ENCODE peak calls at places on chromosome 5, in five cellular contexts. W, F, M, Q and R are unnamed samples.
A peak's percentile ranks its signal among the peaks of the same experiment; 100 is the strongest.

GRCh38 chr5:125415126-125415525 is 668.7 kb upstream of the ZNF608 start:
- DNase-seq in W (no peak), F (no peak), M (no peak), Q (no peak), R (no peak)

GRCh38 chr5:143657814-143658395 is 154.1 kb upstream of the HMHB1 start:
- DNase-seq in W (peak; percentile 72), F (no peak), M (no peak), Q (no peak), R (no peak)

GRCh38 chr5:142548739-142549275 is 137.1 kb downstream of the FGF1 start:
- DNase-seq in W (peak; percentile 87), F (peak; percentile 91), M (peak; percentile 87), Q (peak; percentile 24), R (peak; percentile 93)

GRCh38 chr5:172492097-172492840 is 37.9 kb upstream of the SH3PXD2B start:
- DNase-seq in W (no peak), F (no peak), M (no peak), Q (no peak), R (no peak)

GRCh38 chr5:72539726-72540125 is 32.5 kb upstream of the ZNF366 start:
- DNase-seq in W (no peak), F (no peak), M (no peak), Q (no peak), R (no peak)

GRCh38 chr5:103849934-103850333 is 287.3 kb upstream of the NUDT12 start:
- DNase-seq in W (peak; percentile 98), F (no peak), M (no peak), Q (no peak), R (peak; percentile 73)

GRCh38 chr5:4737868-4738267 is 402.3 kb upstream of the ADAMTS16 start:
- DNase-seq in W (no peak), F (no peak), M (no peak), Q (no peak), R (no peak)

GRCh38 chr5:163574477-163575440 is 69.3 kb downstream of the MAT2B start:
- DNase-seq in W (no peak), F (no peak), M (peak; percentile 26), Q (no peak), R (no peak)

GRCh38 chr5:590343-590742 is 21.8 kb upstream of the CEP72 start:
- DNase-seq in W (no peak), F (no peak), M (no peak), Q (no peak), R (no peak)

GRCh38 chr5:108900668-108901067 is 153.0 kb downstream of the FER start:
- DNase-seq in W (peak; percentile 70), F (no peak), M (no peak), Q (no peak), R (no peak)

GRCh38 chr5:125526940-125527339 is 780.5 kb upstream of the ZNF608 start:
- DNase-seq in W (no peak), F (no peak), M (no peak), Q (no peak), R (no peak)

GRCh38 chr5:40827479-40827977 is 7.5 kb downstream of the RPL37 start:
- DNase-seq in W (no peak), F (no peak), M (no peak), Q (no peak), R (no peak)

GRCh38 chr5:62000646-62001045 is 305.4 kb upstream of the KIF2A start:
- DNase-seq in W (no peak), F (no peak), M (peak; percentile 54), Q (no peak), R (no peak)

GRCh38 chr5:10844016-10844415 is 83.0 kb upstream of the DAP start:
- DNase-seq in W (no peak), F (no peak), M (no peak), Q (no peak), R (no peak)

GRCh38 chr5:168434746-168435321 is 51.4 kb upstream of the RARS1 start:
- DNase-seq in W (no peak), F (no peak), M (no peak), Q (no peak), R (no peak)

GRCh38 chr5:165928971-165929370 is 2362.5 kb upstream of the WWC1 start:
- DNase-seq in W (peak; percentile 1), F (no peak), M (no peak), Q (no peak), R (no peak)

GRCh38 chr5:119386945-119387344 is 31.1 kb downstream of the TNFAIP8 start:
- DNase-seq in W (no peak), F (no peak), M (no peak), Q (no peak), R (no peak)

GRCh38 chr5:35404701-35405100 is 174.4 kb upstream of the PRLR start:
- DNase-seq in W (no peak), F (no peak), M (no peak), Q (no peak), R (no peak)

GRCh38 chr5:167511-167910 is 23.8 kb upstream of the LRRC14B start:
- DNase-seq in W (no peak), F (no peak), M (no peak), Q (no peak), R (no peak)

GRCh38 chr5:29389993-29390392 is 1803.5 kb upstream of the CDH6 start:
- DNase-seq in W (no peak), F (no peak), M (no peak), Q (no peak), R (no peak)

GRCh38 chr5:52356311-52356918 is 431.3 kb upstream of the ITGA1 start:
- DNase-seq in W (peak; percentile 33), F (peak; percentile 40), M (peak; percentile 25), Q (peak; percentile 54), R (no peak)

GRCh38 chr5:34685485-34686197 is 29.5 kb downstream of the RAI14 start:
- DNase-seq in W (peak; percentile 52), F (peak; percentile 81), M (no peak), Q (no peak), R (no peak)

GRCh38 chr5:40428129-40428528 is 251.6 kb upstream of the PTGER4 start:
- DNase-seq in W (peak; percentile 67), F (no peak), M (no peak), Q (no peak), R (no peak)

GRCh38 chr5:181260720-181261319 is at the start of gene TRIM52:
- DNase-seq in W (peak; percentile 94), F (peak; percentile 97), M (peak; percentile 88), Q (peak; percentile 96), R (peak; percentile 89)

GRCh38 chr5:139422307-139422893 is 16.9 kb downstream of the DNAJC18 start:
- DNase-seq in W (peak; percentile 76), F (peak; percentile 69), M (peak; percentile 74), Q (peak; percentile 82), R (peak; percentile 48)

GRCh38 chr5:136906545-136906944 is 541.2 kb upstream of the TRPC7 start:
- DNase-seq in W (peak; percentile 84), F (no peak), M (no peak), Q (no peak), R (no peak)

GRCh38 chr5:67353500-67353931 is 156.9 kb upstream of the CD180 start:
- DNase-seq in W (no peak), F (no peak), M (no peak), Q (no peak), R (no peak)

DNA sequence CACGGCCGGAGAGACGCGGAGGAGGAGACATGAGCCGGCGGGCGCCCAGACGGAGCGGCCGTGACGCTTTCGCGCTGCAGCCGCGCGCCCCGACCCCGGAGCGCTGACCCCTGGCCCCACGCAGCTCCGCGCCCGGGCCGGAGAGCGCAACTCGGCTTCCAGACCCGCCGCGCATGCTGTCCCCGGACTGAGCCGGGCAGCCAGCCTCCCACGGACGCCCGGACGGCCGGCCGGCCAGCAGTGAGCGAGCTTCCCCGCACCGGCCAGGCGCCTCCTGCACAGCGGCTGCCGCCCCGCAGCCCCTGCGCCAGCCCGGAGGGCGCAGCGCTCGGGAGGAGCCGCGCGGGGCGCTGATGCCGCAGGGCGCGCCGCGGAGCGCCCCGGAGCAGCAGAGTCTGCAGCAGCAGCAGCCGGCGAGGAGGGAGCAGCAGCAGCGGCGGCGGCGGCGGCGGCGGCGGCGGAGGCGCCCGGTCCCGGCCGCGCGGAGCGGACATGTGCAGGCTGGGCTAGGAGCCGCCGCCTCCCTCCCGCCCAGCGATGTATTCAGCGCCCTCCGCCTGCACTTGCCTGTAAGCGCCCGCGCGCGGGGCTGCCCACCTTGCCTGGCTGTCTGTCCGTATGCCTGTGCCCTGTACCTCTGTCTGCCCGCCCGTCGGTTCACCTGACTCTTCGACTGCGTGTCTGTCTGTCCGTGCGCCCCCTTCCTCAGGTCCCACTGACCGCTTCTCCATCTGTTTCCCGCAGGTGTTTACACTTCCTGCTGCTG is 399 bp downstream of the FGF18 start:
- DNase-seq in W (no peak), F (peak; percentile 87), M (peak; percentile 76), Q (peak; percentile 11), R (no peak)
- TF ChIP-seq EZH2phosphoT487 in W (no peak), F (no peak), M (no peak), Q (no peak), R (no peak)

DNA sequence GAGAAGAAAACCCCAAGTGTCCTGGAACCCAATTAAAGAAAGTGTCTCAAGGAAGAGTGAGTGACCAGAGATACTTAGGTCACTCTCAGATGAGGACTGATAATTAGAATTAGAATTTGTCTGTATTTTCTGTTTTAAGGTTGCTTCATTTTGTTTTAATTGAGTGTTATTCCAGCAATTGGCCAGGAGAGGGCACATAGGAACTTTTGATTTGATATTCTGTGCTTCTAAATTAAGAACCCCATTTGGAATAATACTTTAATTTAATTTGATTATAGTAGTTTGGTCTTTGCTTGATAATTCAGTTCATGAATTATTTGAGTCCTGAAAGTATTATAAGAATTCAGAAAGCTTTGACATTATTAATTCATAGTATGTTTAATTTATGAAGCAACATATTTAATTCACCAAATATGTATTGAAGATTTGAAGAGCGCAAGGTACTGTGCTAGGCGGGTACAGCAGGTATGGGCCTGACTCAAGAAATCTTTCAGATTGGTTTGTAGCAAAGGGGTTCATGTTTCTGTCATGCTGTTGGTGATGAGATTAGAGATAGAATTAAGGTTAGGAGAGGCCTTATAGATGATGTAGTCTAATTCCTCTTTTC is 4.9 kb downstream of the MRPL22 start:
- DNase-seq in W (peak; percentile 39), F (peak; percentile 20), M (peak; percentile 31), Q (no peak), R (no peak)
- TF ChIP-seq EZH2phosphoT487 in W (no peak), F (no peak), M (no peak), Q (no peak), R (no peak)

GRCh38 chr5:149410721-149411432 is 31.8 kb upstream of the IL17B start:
- DNase-seq in W (no peak), F (no peak), M (no peak), Q (no peak), R (no peak)

GRCh38 chr5:149414405-149415244 is 35.5 kb upstream of the IL17B start:
- DNase-seq in W (no peak), F (no peak), M (no peak), Q (no peak), R (no peak)

GRCh38 chr5:149411738-149412519 is 32.8 kb upstream of the IL17B start:
- DNase-seq in W (no peak), F (no peak), M (no peak), Q (no peak), R (no peak)

GRCh38 chr5:149413477-149414210 is 34.6 kb upstream of the IL17B start:
- DNase-seq in W (no peak), F (no peak), M (no peak), Q (no peak), R (no peak)

GRCh38 chr5:149412783-149413476 is 33.8 kb upstream of the IL17B start:
- DNase-seq in W (no peak), F (no peak), M (no peak), Q (no peak), R (no peak)
- TF ChIP-seq EZH2phosphoT487 in W (no peak), F (no peak), M (no peak), Q (no peak), R (no peak)

DNA sequence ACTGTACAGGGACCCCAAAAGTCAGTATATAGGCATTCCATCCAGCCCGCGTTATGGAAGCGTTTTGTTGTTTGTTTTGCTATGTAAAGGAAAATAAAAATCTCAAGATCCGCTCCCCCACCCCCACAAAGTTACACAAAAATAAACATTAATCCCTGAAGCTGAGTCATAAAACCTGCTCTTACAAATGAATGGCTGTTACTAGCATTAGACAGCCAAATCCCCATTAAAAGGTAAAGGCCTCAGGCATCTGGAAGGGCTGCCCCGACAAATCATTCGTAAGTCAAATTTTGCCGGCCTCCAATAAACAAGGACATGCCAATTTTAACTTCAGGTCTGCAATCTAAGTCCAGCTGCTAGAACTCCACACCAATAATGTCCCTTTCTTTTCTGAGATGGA is 292.9 kb downstream of the MED10 start:
- DNase-seq in W (peak; percentile 99), F (no peak), M (no peak), Q (no peak), R (no peak)
- TF ChIP-seq EZH2phosphoT487 in W (no peak), F (no peak), M (no peak), Q (no peak), R (no peak)